ENCODE peak calls at places on chromosome 5, in five cellular contexts. J, G, W, D and B are unnamed samples.

GRCh38 chr5:142627371-142628217 is 58.3 kb downstream of the FGF1 start:
- DNase-seq in J (no peak), G (no peak), W (no peak), D (no peak), B (peak; percentile 62)

GRCh38 chr5:67774796-67775195 is 440.8 kb upstream of the PIK3R1 start:
- DNase-seq in J (no peak), G (no peak), W (no peak), D (no peak), B (no peak)

GRCh38 chr5:133749331-133749985 is 137.1 kb upstream of the FSTL4 start:
- DNase-seq in J (no peak), G (no peak), W (no peak), D (no peak), B (no peak)

GRCh38 chr5:145934276-145934675 is 2.1 kb upstream of the SH3RF2 start:
- DNase-seq in J (no peak), G (no peak), W (no peak), D (no peak), B (no peak)

GRCh38 chr5:43008369-43009158 is 31.6 kb downstream of the ANXA2R start:
- DNase-seq in J (peak; percentile 70), G (peak; percentile 79), W (peak; percentile 90), D (peak; percentile 83), B (peak; percentile 94)

GRCh38 chr5:122420126-122420525 is 108.1 kb downstream of the SNCAIP start:
- DNase-seq in J (no peak), G (no peak), W (no peak), D (no peak), B (peak; percentile 78)

GRCh38 chr5:149474198-149474597 is 77.0 kb downstream of the CSNK1A1 start:
- DNase-seq in J (no peak), G (no peak), W (peak; percentile 39), D (no peak), B (no peak)

GRCh38 chr5:116622375-116623075 is 47.9 kb upstream of the SEMA6A start:
- DNase-seq in J (no peak), G (no peak), W (no peak), D (no peak), B (no peak)

GRCh38 chr5:56264417-56265025 is 31.4 kb upstream of the ANKRD55 start:
- DNase-seq in J (peak; percentile 74), G (no peak), W (no peak), D (no peak), B (no peak)

GRCh38 chr5:146778795-146779579 is 99.6 kb downstream of the PPP2R2B start:
- DNase-seq in J (no peak), G (no peak), W (no peak), D (no peak), B (no peak)

GRCh38 chr5:126674145-126674544 is 73.4 kb downstream of the PHAX start:
- DNase-seq in J (no peak), G (no peak), W (no peak), D (no peak), B (no peak)

GRCh38 chr5:159318448-159318847 is 11.8 kb downstream of the IL12B start:
- DNase-seq in J (no peak), G (no peak), W (no peak), D (no peak), B (no peak)

GRCh38 chr5:67011422-67011821 is 185.2 kb downstream of the CD180 start:
- DNase-seq in J (no peak), G (no peak), W (no peak), D (no peak), B (no peak)

GRCh38 chr5:55149396-55149795 is 10.6 kb upstream of the GPX8 start:
- DNase-seq in J (no peak), G (no peak), W (no peak), D (no peak), B (no peak)

GRCh38 chr5:5891350-5891749 is 468.9 kb downstream of the ICE1 start:
- DNase-seq in J (no peak), G (no peak), W (no peak), D (no peak), B (no peak)

GRCh38 chr5:159582756-159583523 is 252.7 kb upstream of the IL12B start:
- DNase-seq in J (no peak), G (no peak), W (no peak), D (no peak), B (no peak)